ENCODE peak calls at places on chromosomes 7 and 10, in five cellular contexts. Q is HFFc6; L is activated T-helper 1 cell treated with Interleukin-2 at 50 U/mL for 16 hours; F is activated effector memory CD4-positive, alpha-beta T cell treated with Interleukin-2 at 50 U/mL for 16 hours; O is activated CD4-positive, alpha-beta T cell treated with anti-CD3 and anti-CD28 coated beads, Interleukin-2, amount 10 ng/mL, durations not matched to agents 7 days and 5 days. V is an unnamed sample.

GRCh38 chr7:131602304-131602993 is 46.0 kb upstream of the PODXL start:
- DNase-seq in L (no peak), F (no peak), Q (peak), O (no peak), V (no peak)

GRCh38 chr10:50312464-50313437 is 61.4 kb upstream of the ASAH2 start:
- DNase-seq in L (no peak), F (no peak), O (no peak), Q (peak), V (no peak)

GRCh38 chr10:84901885-84902284 is 573.5 kb downstream of the CCSER2 start:
- DNase-seq in F (no peak), L (no peak), Q (no peak), O (no peak), V (no peak)

GRCh38 chr7:48011952-48012351 is 17.0 kb downstream of the SUN3 start:
- DNase-seq in Q (no peak), O (no peak), L (no peak), F (no peak), V (no peak)

GRCh38 chr10:28909875-28910274 is 232.6 kb downstream of the BAMBI start:
- DNase-seq in L (no peak), F (no peak), Q (no peak), O (no peak), V (no peak)

GRCh38 chr7:3043544-3044395 is at the start of gene CARD11:
- DNase-seq in L (peak), O (peak), Q (no peak), F (peak), V (peak)

GRCh38 chr10:29732918-29733317 is 98.1 kb upstream of the SVIL start:
- DNase-seq in O (no peak), F (no peak), Q (no peak), L (no peak), V (no peak)

GRCh38 chr10:114623661-114624294 is 34.3 kb downstream of the ABLIM1 start:
- DNase-seq in F (no peak), L (no peak), O (no peak), Q (peak), V (no peak)

GRCh38 chr7:1454471-1455065 is 4.7 kb downstream of the MICALL2 start:
- DNase-seq in Q (no peak), O (no peak), L (no peak), F (no peak), V (no peak)

GRCh38 chr10:87734987-87735827 is 75.5 kb downstream of the PAPSS2 start:
- DNase-seq in L (no peak), O (no peak), F (no peak), Q (peak), V (no peak)

GRCh38 chr10:5589071-5589962 is 64.6 kb downstream of the CALML3 start:
- DNase-seq in F (no peak), O (no peak), L (no peak), Q (no peak), V (no peak)

GRCh38 chr7:31106303-31107105 is 54.4 kb downstream of the ADCYAP1R1 start:
- DNase-seq in Q (no peak), L (no peak), F (no peak), O (no peak), V (no peak)

GRCh38 chr10:123573236-123574147 is 92.7 kb upstream of the GPR26 start:
- DNase-seq in O (peak), F (no peak), Q (peak), L (no peak), V (no peak)

GRCh38 chr7:71308105-71308504 is 176.2 kb downstream of the GALNT17 start:
- DNase-seq in F (no peak), L (no peak), O (no peak), Q (no peak), V (no peak)

GRCh38 chr7:1567893-1568292 is 1.9 kb downstream of the PSMG3 start:
- DNase-seq in O (no peak), F (no peak), Q (no peak), L (no peak), V (no peak)

GRCh38 chr7:99505324-99505662 is 831 bp downstream of the ZKSCAN5 start:
- DNase-seq in F (no peak), L (no peak), O (no peak), Q (no peak), V (no peak)